ENCODE peak calls at places on chromosomes 2 and 18, in seven cellular contexts. S, L, I, K, X, M and W are unnamed samples.

GRCh38 chr2:129760669-129761068 is 218.8 kb upstream of the RAB6C start:
- DNase-seq in S (no peak), K (no peak), I (no peak), L (no peak), M (no peak), X (no peak), W (no peak)

GRCh38 chr2:42053791-42054656 is 6.2 kb downstream of the PKDCC start:
- DNase-seq in S (no peak), M (no peak), K (no peak), L (no peak), I (no peak), X (no peak), W (no peak)

GRCh38 chr18:58525517-58525916 is 103.4 kb downstream of the ALPK2 start:
- DNase-seq in X (no peak), L (no peak), I (no peak), M (no peak), K (peak; percentile 62), S (no peak), W (no peak)

GRCh38 chr2:43024515-43024962 is 201.9 kb downstream of the ZFP36L2 start:
- DNase-seq in K (peak; percentile 53), I (peak; percentile 30), L (no peak), M (peak; percentile 15), S (no peak), X (no peak), W (peak; percentile 46)

GRCh38 chr2:24824071-24824588 is 30.9 kb downstream of the CENPO start:
- DNase-seq in S (no peak), I (no peak), K (no peak), X (no peak), L (no peak), M (no peak), W (no peak)

GRCh38 chr18:5417342-5417741 is 121.8 kb upstream of the ZBTB14 start:
- DNase-seq in I (no peak), K (no peak), M (no peak), S (no peak), L (no peak), X (no peak), W (peak; percentile 10)

GRCh38 chr2:234594715-234595114 is 97.8 kb upstream of the ARL4C start:
- DNase-seq in K (no peak), L (no peak), I (no peak), M (no peak), S (no peak), X (no peak), W (no peak)

GRCh38 chr18:32735781-32736180 is 37.0 kb downstream of the KLHL14 start:
- DNase-seq in M (peak; percentile 84), K (no peak), S (no peak), I (no peak), L (no peak), X (no peak), W (no peak)

GRCh38 chr18:3664563-3665178 is 214.7 kb downstream of the TGIF1 start:
- DNase-seq in X (no peak), I (no peak), S (no peak), L (no peak), M (no peak), K (no peak), W (no peak)

GRCh38 chr2:238102865-238103264 is 2.7 kb downstream of the ESPNL start:
- DNase-seq in L (no peak), S (no peak), I (no peak), K (no peak), M (no peak), X (peak; percentile 12), W (no peak)

GRCh38 chr2:72719416-72719815 is 106.4 kb downstream of the EXOC6B start:
- DNase-seq in S (no peak), X (no peak), I (no peak), M (no peak), K (no peak), L (no peak), W (no peak)

GRCh38 chr18:50231621-50232020 is 34.7 kb downstream of the CFAP53 start:
- DNase-seq in M (no peak), X (no peak), L (no peak), S (no peak), K (no peak), I (no peak), W (no peak)

GRCh38 chr2:26465981-26466471 is 11.9 kb downstream of the OTOF start:
- DNase-seq in K (no peak), X (no peak), M (no peak), S (no peak), I (no peak), L (peak; percentile 40), W (no peak)